ENCODE peak calls at places on chromosomes 2 and 18, in seven cellular contexts. Y, I, M, E, U, J and R are unnamed samples.

GRCh38 chr18:48161201-48161910 is 230.9 kb upstream of the SMAD2 start:
- DNase-seq in Y (peak), J (peak), U (peak), M (peak), I (peak), E (peak), R (peak)

GRCh38 chr2:219002395-219003266 is 9.4 kb upstream of the CRYBA2 start:
- DNase-seq in M (peak), E (peak), J (no peak), U (peak), Y (no peak), I (peak), R (no peak)

GRCh38 chr2:107402330-107402729 is 424.4 kb upstream of the RGPD4 start:
- DNase-seq in Y (no peak), E (no peak), I (no peak), M (no peak), J (no peak), U (no peak), R (no peak)

GRCh38 chr2:62305421-62306176 is 109.7 kb downstream of the B3GNT2 start:
- DNase-seq in E (no peak), I (no peak), J (no peak), M (peak), Y (no peak), U (no peak), R (no peak)

GRCh38 chr2:24201496-24201895 is 26.6 kb downstream of the FAM228A start:
- DNase-seq in M (no peak), Y (no peak), I (no peak), J (no peak), E (no peak), U (no peak), R (no peak)

GRCh38 chr2:236682651-236683422 is 113.2 kb downstream of the ACKR3 start:
- DNase-seq in Y (peak), E (no peak), J (no peak), U (no peak), M (no peak), I (no peak), R (peak)

GRCh38 chr2:55425449-55425848 is 5.8 kb upstream of the CCDC88A start:
- DNase-seq in U (no peak), I (no peak), J (peak), E (no peak), M (no peak), Y (no peak), R (no peak)

GRCh38 chr18:49225160-49225559 is 235.3 kb downstream of the DYM start:
- DNase-seq in M (no peak), J (peak), U (no peak), I (no peak), Y (no peak), E (no peak), R (no peak)

GRCh38 chr2:101830555-101830954 is 133.0 kb downstream of the MAP4K4 start:
- DNase-seq in Y (no peak), I (no peak), J (peak), M (no peak), E (no peak), U (no peak), R (no peak)

GRCh38 chr18:56389190-56389589 is 249.2 kb downstream of the TXNL1 start:
- DNase-seq in E (no peak), M (no peak), U (no peak), J (no peak), Y (no peak), I (no peak), R (no peak)

GRCh38 chr2:241358470-241358869 is 2.4 kb downstream of the FARP2 start:
- DNase-seq in Y (no peak), J (no peak), U (no peak), E (no peak), M (no peak), I (no peak), R (no peak)

GRCh38 chr2:216799873-216800421 is 59.9 kb downstream of the TNP1 start:
- DNase-seq in U (no peak), I (no peak), M (no peak), E (no peak), J (no peak), Y (peak), R (peak)

GRCh38 chr2:136538489-136538888 is 226.9 kb upstream of the THSD7B start:
- DNase-seq in I (no peak), J (no peak), Y (no peak), E (no peak), M (no peak), U (no peak), R (no peak)

GRCh38 chr2:119721462-119721861 is 38.3 kb upstream of the PTPN4 start:
- DNase-seq in I (no peak), Y (no peak), E (no peak), M (no peak), J (no peak), U (no peak), R (no peak)

GRCh38 chr2:187224989-187225388 is 223.1 kb downstream of the CALCRL start:
- DNase-seq in E (no peak), U (no peak), I (no peak), J (no peak), M (no peak), Y (no peak), R (no peak)

GRCh38 chr18:5630057-5630765 is 86.4 kb upstream of the EPB41L3 start:
- DNase-seq in E (peak), Y (peak), J (peak), M (peak), I (peak), U (peak), R (peak)

GRCh38 chr2:56522605-56523089 is 338.9 kb downstream of the CCDC85A start:
- DNase-seq in I (peak), J (no peak), E (peak), Y (no peak), M (no peak), U (peak), R (no peak)

GRCh38 chr2:12778369-12778768 is 61.6 kb downstream of the TRIB2 start:
- DNase-seq in U (no peak), J (no peak), M (no peak), Y (no peak), I (no peak), E (no peak), R (no peak)

GRCh38 chr2:43217228-43218220 is 8.9 kb downstream of the ZFP36L2 start:
- DNase-seq in Y (no peak), I (no peak), E (no peak), J (no peak), U (no peak), M (no peak), R (no peak)

GRCh38 chr2:151238527-151239487 is 22.9 kb downstream of the RBM43 start:
- DNase-seq in Y (no peak), U (peak), I (peak), E (peak), M (peak), J (peak), R (peak)

GRCh38 chr2:181058378-181059269 is 78.2 kb downstream of the UBE2E3 start:
- DNase-seq in E (no peak), U (no peak), J (no peak), M (peak), I (no peak), Y (no peak), R (no peak)

GRCh38 chr2:111995148-111995547 is 59.9 kb upstream of the TMEM87B start:
- DNase-seq in M (no peak), U (no peak), Y (no peak), I (no peak), E (no peak), J (no peak), R (no peak)

GRCh38 chr2:180692322-180692721 is 288.1 kb upstream of the UBE2E3 start:
- DNase-seq in J (no peak), U (no peak), I (no peak), Y (no peak), M (no peak), E (no peak), R (no peak)

GRCh38 chr2:234178309-234179030 is 128.0 kb downstream of the SPP2 start:
- DNase-seq in E (no peak), M (no peak), J (no peak), I (no peak), U (no peak), Y (no peak), R (no peak)

GRCh38 chr2:15348028-15348427 is 213.1 kb downstream of the NBAS start:
- DNase-seq in E (peak), U (no peak), I (peak), M (no peak), J (no peak), Y (no peak), R (no peak)

GRCh38 chr2:31980674-31981356 is 30.0 kb downstream of the MEMO1 start:
- DNase-seq in Y (no peak), J (no peak), M (no peak), E (no peak), I (no peak), U (no peak), R (no peak)

GRCh38 chr2:51812138-51812866 is 780.4 kb upstream of the NRXN1 start:
- DNase-seq in U (no peak), J (peak), E (no peak), Y (no peak), I (no peak), M (no peak), R (no peak)

GRCh38 chr2:44543773-44544725 is 182.3 kb downstream of the CAMKMT start:
- DNase-seq in I (peak), J (peak), Y (no peak), U (no peak), M (no peak), E (no peak), R (no peak)

GRCh38 chr2:152198499-152198898 is 22.9 kb upstream of the STAM2 start:
- DNase-seq in U (no peak), E (no peak), J (no peak), I (no peak), Y (no peak), M (no peak), R (no peak)